ENCODE peak calls at places on chromosomes 6 and 20, in four cellular contexts. One of them, this sample, is unnamed.

GRCh38 chr20:51958636-51959542 is 156.6 kb upstream of the SALL4 start:
- DNase-seq in GM12878: no peak
- DNase-seq in K562: no peak
- DNase-seq in HepG2: no peak
- DNase-seq in this sample: no peak

GRCh38 chr6:4922488-4923037 is 81.3 kb downstream of the RPP40 start:
- DNase-seq in GM12878: no peak
- DNase-seq in K562: no peak
- DNase-seq in HepG2: no peak
- DNase-seq in this sample: no peak

GRCh38 chr6:57224769-57225515 is 2.8 kb upstream of the RAB23 start:
- DNase-seq in K562: peak
- DNase-seq in HepG2: no peak
- DNase-seq in GM12878: no peak
- DNase-seq in this sample: no peak

GRCh38 chr20:61457725-61458124 is 205.7 kb downstream of the CDH4 start:
- DNase-seq in GM12878: no peak
- DNase-seq in K562: no peak
- DNase-seq in HepG2: no peak
- DNase-seq in this sample: no peak

GRCh38 chr6:4941782-4942672 is 61.8 kb downstream of the RPP40 start:
- DNase-seq in GM12878: peak
- DNase-seq in K562: peak
- DNase-seq in HepG2: peak
- DNase-seq in this sample: no peak

GRCh38 chr20:38091447-38092216 is 58.1 kb downstream of the RPRD1B start:
- DNase-seq in GM12878: peak
- DNase-seq in HepG2: no peak
- DNase-seq in K562: peak
- DNase-seq in this sample: no peak

GRCh38 chr6:86192123-86192522 is 549.4 kb upstream of the SYNCRIP start:
- DNase-seq in K562: peak
- DNase-seq in GM12878: no peak
- DNase-seq in HepG2: peak
- DNase-seq in this sample: no peak

GRCh38 chr20:49385471-49385870 is 97.0 kb downstream of the KCNB1 start:
- DNase-seq in K562: peak
- DNase-seq in GM12878: no peak
- DNase-seq in HepG2: peak
- DNase-seq in this sample: no peak

GRCh38 chr20:17843246-17844132 is 125.1 kb downstream of the SNX5 start:
- DNase-seq in HepG2: no peak
- DNase-seq in GM12878: no peak
- DNase-seq in K562: no peak
- DNase-seq in this sample: no peak

GRCh38 chr6:114342826-114343781 is at the start of gene HS3ST5:
- DNase-seq in K562: peak
- DNase-seq in GM12878: no peak
- DNase-seq in HepG2: peak
- DNase-seq in this sample: no peak

GRCh38 chr6:154605207-154605877 is 94.9 kb upstream of the CNKSR3 start:
- DNase-seq in K562: no peak
- DNase-seq in HepG2: no peak
- DNase-seq in GM12878: peak
- DNase-seq in this sample: no peak

GRCh38 chr20:10705801-10706459 is 32.1 kb upstream of the JAG1 start:
- DNase-seq in K562: no peak
- DNase-seq in GM12878: no peak
- DNase-seq in HepG2: peak
- DNase-seq in this sample: no peak

GRCh38 chr6:70790483-70790882 is 122.8 kb downstream of the SMAP1 start:
- DNase-seq in HepG2: no peak
- DNase-seq in GM12878: no peak
- DNase-seq in K562: no peak
- DNase-seq in this sample: no peak

GRCh38 chr6:37998366-37998765 is 178.8 kb downstream of the ZFAND3 start:
- DNase-seq in HepG2: no peak
- DNase-seq in GM12878: no peak
- DNase-seq in K562: no peak
- DNase-seq in this sample: no peak

GRCh38 chr20:1405801-1406200 is 12.9 kb upstream of the FKBP1A start:
- DNase-seq in GM12878: no peak
- DNase-seq in HepG2: no peak
- DNase-seq in K562: no peak
- DNase-seq in this sample: no peak

GRCh38 chr6:106324726-106325335 is 729 bp downstream of the ATG5 start:
- DNase-seq in HepG2: no peak
- DNase-seq in GM12878: no peak
- DNase-seq in K562: no peak
- DNase-seq in this sample: no peak

GRCh38 chr6:28880894-28881780 is 42.6 kb downstream of the TRIM27 start:
- DNase-seq in K562: peak
- DNase-seq in HepG2: peak
- DNase-seq in GM12878: no peak
- DNase-seq in this sample: peak

GRCh38 chr6:49979584-49979983 is 10.2 kb upstream of the DEFB113 start:
- DNase-seq in GM12878: peak
- DNase-seq in HepG2: no peak
- DNase-seq in K562: no peak
- DNase-seq in this sample: no peak
- TF ChIP-seq EP300 in GM12878: no peak
- TF ChIP-seq EP300 in HepG2: no peak
- TF ChIP-seq EP300 in K562: no peak
- TF ChIP-seq EP300 in this sample: no peak

GRCh38 chr6:33080127-33081089 is 4.6 kb downstream of the HLA-DPB1 start:
- DNase-seq in K562: peak
- DNase-seq in HepG2: no peak
- DNase-seq in GM12878: no peak
- DNase-seq in this sample: peak
- TF ChIP-seq ATF2 in K562: no peak
- TF ChIP-seq ATF2 in HepG2: no peak
- TF ChIP-seq ATF2 in GM12878: peak
- TF ChIP-seq ATF2 in this sample: no peak

GRCh38 chr20:20329564-20329963 is 38.3 kb upstream of the INSM1 start:
- DNase-seq in HepG2: no peak
- DNase-seq in GM12878: no peak
- DNase-seq in K562: no peak
- DNase-seq in this sample: no peak

GRCh38 chr20:20327756-20328155 is 40.1 kb upstream of the INSM1 start:
- DNase-seq in GM12878: no peak
- DNase-seq in HepG2: no peak
- DNase-seq in K562: no peak
- DNase-seq in this sample: no peak

GRCh38 chr20:20333866-20334265 is 34.0 kb upstream of the INSM1 start:
- DNase-seq in K562: no peak
- DNase-seq in HepG2: no peak
- DNase-seq in GM12878: no peak
- DNase-seq in this sample: no peak

GRCh38 chr20:20334489-20334888 is 33.4 kb upstream of the INSM1 start:
- DNase-seq in HepG2: no peak
- DNase-seq in K562: no peak
- DNase-seq in GM12878: peak
- DNase-seq in this sample: no peak

GRCh38 chr20:20331796-20332195 is 36.1 kb upstream of the INSM1 start:
- DNase-seq in HepG2: no peak
- DNase-seq in GM12878: no peak
- DNase-seq in K562: no peak
- DNase-seq in this sample: no peak
- TF ChIP-seq EP300 in HepG2: no peak
- TF ChIP-seq EP300 in GM12878: no peak
- TF ChIP-seq EP300 in K562: no peak
- TF ChIP-seq EP300 in this sample: no peak

GRCh38 chr20:47543006-47543431 is 41.3 kb downstream of the NCOA3 start:
- DNase-seq in K562: no peak
- DNase-seq in GM12878: no peak
- DNase-seq in HepG2: no peak
- DNase-seq in this sample: no peak
- TF ChIP-seq ATF2 in K562: no peak
- TF ChIP-seq ATF2 in GM12878: no peak
- TF ChIP-seq ATF2 in HepG2: no peak
- TF ChIP-seq ATF2 in this sample: no peak

DNA sequence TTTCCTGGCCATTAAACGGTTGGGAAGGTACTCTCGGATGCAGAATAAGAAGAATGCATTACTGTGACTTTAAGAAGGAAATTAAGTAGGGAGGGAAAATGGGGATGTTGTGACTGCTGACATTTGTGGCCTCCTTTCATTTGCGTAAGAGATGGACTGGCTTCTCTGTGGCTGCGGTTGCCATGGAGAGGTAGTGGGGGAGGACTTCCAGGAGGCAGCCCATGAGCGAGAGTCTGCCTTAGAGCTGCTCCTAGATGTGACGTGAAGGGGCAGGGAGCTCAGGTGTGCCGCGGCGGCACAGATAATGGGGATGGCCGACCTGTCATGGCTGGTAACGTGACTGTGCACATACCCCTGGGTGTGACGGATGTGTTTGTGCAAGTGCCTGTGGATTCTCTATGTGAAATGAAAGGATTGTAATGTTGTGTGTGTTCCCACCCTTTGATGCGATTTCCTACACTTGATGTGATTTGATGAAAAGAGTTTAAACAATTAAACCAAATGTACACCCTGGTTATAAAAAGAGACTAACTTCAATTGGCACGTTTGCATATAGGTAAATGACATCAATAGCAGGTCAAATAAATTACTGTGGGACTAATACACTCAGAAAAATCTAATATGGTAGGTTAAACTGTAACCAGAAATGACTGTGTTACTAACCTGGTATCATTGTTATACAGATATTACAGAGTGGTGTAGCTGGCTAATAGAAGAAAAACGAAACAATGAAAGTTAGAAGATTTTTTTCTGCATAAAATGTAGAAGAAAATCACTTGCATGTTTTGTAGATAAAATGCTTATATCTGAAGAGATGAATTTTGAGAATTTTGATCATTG is 48.9 kb downstream of the HIVEP1 start:
- DNase-seq in HepG2: no peak
- DNase-seq in GM12878: peak
- DNase-seq in K562: peak
- DNase-seq in this sample: peak
- TF ChIP-seq EP300 in HepG2: no peak
- TF ChIP-seq EP300 in GM12878: peak
- TF ChIP-seq EP300 in K562: no peak
- TF ChIP-seq EP300 in this sample: no peak

DNA sequence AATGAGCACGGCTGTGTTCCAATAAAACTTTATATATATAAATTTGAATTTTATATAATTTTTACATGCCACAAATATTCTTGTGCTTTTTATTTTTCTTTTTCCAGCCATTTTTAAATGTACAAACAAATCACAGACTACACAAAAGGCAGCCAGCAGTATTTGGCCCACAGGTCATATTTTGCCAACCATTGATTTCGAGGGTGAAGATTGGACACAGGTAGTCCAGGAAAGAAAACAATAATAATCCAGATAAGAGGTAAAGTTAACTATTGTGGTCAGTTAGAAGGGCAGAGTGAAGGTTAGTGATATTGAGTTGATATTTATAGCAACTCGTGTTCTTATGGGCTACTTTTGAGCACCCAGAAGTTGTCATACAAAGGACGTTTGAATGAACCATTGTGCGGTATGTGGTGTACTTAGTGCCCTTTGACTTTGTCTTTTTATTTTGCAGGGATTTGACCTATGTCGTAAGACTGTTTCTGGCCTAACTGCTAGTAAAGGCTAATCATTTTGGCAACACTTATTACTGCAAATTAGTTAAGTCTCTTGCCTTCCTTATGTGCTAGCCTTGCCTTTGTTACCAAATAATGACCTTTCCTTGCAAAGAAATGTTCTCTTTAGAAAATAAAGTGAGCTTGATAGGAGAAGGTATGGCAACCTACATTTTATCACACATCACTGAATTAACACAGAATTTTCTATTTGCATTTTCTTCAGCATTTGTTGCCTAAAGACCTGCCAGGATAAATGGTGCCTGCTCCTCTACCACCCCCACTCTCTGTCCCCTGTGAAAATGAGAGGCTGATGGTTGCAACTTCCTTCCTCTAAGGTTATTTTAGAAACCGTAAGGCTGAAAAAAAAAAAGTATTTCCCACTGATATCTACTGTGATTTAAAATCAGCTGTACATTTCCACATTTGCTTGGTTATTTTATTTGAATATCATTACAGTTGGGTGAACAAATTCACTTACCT is 493.9 kb upstream of the SOX4 start:
- DNase-seq in HepG2: peak
- DNase-seq in K562: no peak
- DNase-seq in GM12878: peak
- DNase-seq in this sample: no peak
- TF ChIP-seq ATF2 in HepG2: no peak
- TF ChIP-seq ATF2 in K562: no peak
- TF ChIP-seq ATF2 in GM12878: no peak
- TF ChIP-seq ATF2 in this sample: no peak

This sample was measured in H1.